ENCODE peak calls at places on chromosomes 2 and 18, in seven cellular contexts. N is cardiac muscle cell, M is aorta, Y is brain microvascular endothelial cell, Q is astrocyte, K is body of pancreas, V is tibial artery. F is an unnamed sample. For H3K27me3, the result is how much of the 10 kb centered on the place peaks cover.

GRCh38 chr18:2847341-2848144 is 737 bp downstream of the EMILIN2 start:
- DNase-seq in K (peak), Y (peak), V (peak), Q (no peak), M (peak), N (peak), F (no peak)

GRCh38 chr2:211931314-211931713 is 607.3 kb downstream of the ERBB4 start:
- DNase-seq in M (no peak), N (no peak), Q (no peak), Y (no peak), K (no peak), V (no peak), F (peak)

GRCh38 chr2:230268606-230269222 is 43.2 kb downstream of the SP140 start:
- DNase-seq in K (no peak), Q (peak), V (no peak), M (no peak), N (peak), Y (no peak), F (no peak)

GRCh38 chr2:105977212-105977611 is 216.9 kb downstream of the UXS1 start:
- DNase-seq in Q (peak), V (no peak), N (peak), K (no peak), Y (peak), M (no peak), F (peak)

GRCh38 chr18:75827781-75828274 is 400.3 kb upstream of the SMIM21 start:
- DNase-seq in N (no peak), Y (no peak), K (no peak), M (no peak), Q (no peak), V (no peak), F (no peak)

GRCh38 chr18:52465391-52465790 is 125.4 kb downstream of the DCC start:
- DNase-seq in M (no peak), Y (no peak), K (no peak), Q (no peak), N (no peak), V (no peak), F (no peak)

GRCh38 chr2:239152916-239153305 is 247.9 kb downstream of the HDAC4 start:
- DNase-seq in Y (no peak), M (peak), N (no peak), V (peak), Q (no peak), K (no peak), F (no peak)

GRCh38 chr2:101007415-101008345 is 5.6 kb downstream of the RPL31 start:
- DNase-seq in K (no peak), Y (no peak), N (no peak), Q (no peak), V (no peak), M (no peak), F (no peak)

GRCh38 chr2:128514555-128514955 is 195.9 kb upstream of the HS6ST1 start:
- DNase-seq in K (no peak), Q (no peak), M (no peak), Y (no peak), N (no peak), V (no peak), F (no peak)

GRCh38 chr2:110869472-110870446 is 137.4 kb downstream of the ACOXL start:
- DNase-seq in Y (peak), M (no peak), Q (peak), N (peak), K (no peak), V (no peak), F (peak)

GRCh38 chr2:232527905-232528470 is 2.0 kb downstream of the CHRND start:
- DNase-seq in N (no peak), Y (no peak), K (no peak), M (no peak), Q (no peak), V (no peak), F (no peak)

GRCh38 chr2:54629914-54630609 is 93.4 kb upstream of the EML6 start:
- DNase-seq in K (peak), Q (peak), M (peak), V (peak), Y (peak), N (peak), F (peak)

GRCh38 chr18:41700435-41700834 is 254.6 kb upstream of the PIK3C3 start:
- DNase-seq in Q (peak), Y (no peak), V (no peak), K (no peak), M (no peak), N (peak), F (no peak)

GRCh38 chr18:53715243-53715853 is 509.1 kb downstream of the MBD2 start:
- DNase-seq in M (no peak), Y (no peak), N (no peak), V (no peak), Q (no peak), K (no peak), F (no peak)

GRCh38 chr2:154455201-154455600 is 243.3 kb upstream of the KCNJ3 start:
- DNase-seq in V (no peak), K (no peak), Q (peak), Y (peak), N (peak), M (no peak), F (no peak)

GRCh38 chr2:23916727-23917458 is 10.0 kb downstream of the ATAD2B start:
- DNase-seq in N (no peak), M (no peak), Q (peak), Y (no peak), K (no peak), V (no peak), F (no peak)

GRCh38 chr18:75172299-75173124 is 36.4 kb downstream of the PTGR3 start:
- DNase-seq in Y (no peak), N (no peak), Q (no peak), V (no peak), K (no peak), M (no peak), F (no peak)

GRCh38 chr2:130864830-130865229 is 28.1 kb downstream of the ARHGEF4 start:
- DNase-seq in V (no peak), Y (peak), Q (peak), N (peak), M (no peak), K (peak), F (peak)

GRCh38 chr2:241776336-241777166 is at the start of gene GAL3ST2:
- DNase-seq in V (no peak), K (no peak), Y (no peak), Q (no peak), N (no peak), M (no peak), F (no peak)

GRCh38 chr2:122736279-122736678 is 980.8 kb downstream of the TSN start:
- DNase-seq in N (peak), V (no peak), Q (peak), Y (peak), K (no peak), M (no peak), F (peak)

GRCh38 chr2:29272311-29272710 is 157.1 kb downstream of the CLIP4 start:
- DNase-seq in K (no peak), N (no peak), M (no peak), Q (no peak), V (no peak), Y (no peak), F (no peak)

GRCh38 chr2:46364797-46365457 is 67.7 kb downstream of the EPAS1 start:
- DNase-seq in K (peak), Q (peak), N (peak), V (no peak), Y (peak), M (no peak), F (peak)

GRCh38 chr2:240463866-240464481 is 28.5 kb downstream of the GPC1 start:
- DNase-seq in M (peak), Y (no peak), Q (no peak), V (no peak), K (peak), N (no peak), F (no peak)

GRCh38 chr2:199602271-199602895 is 144.6 kb upstream of the SATB2 start:
- DNase-seq in M (no peak), N (peak), V (no peak), Q (no peak), Y (no peak), K (no peak), F (peak)

GRCh38 chr18:63365909-63366269 is 1.1 kb downstream of the KDSR start:
- DNase-seq in Y (no peak), Q (no peak), M (no peak), K (no peak), N (peak), V (no peak), F (no peak)

GRCh38 chr2:188512456-188512855 is 220.8 kb downstream of the GULP1 start:
- DNase-seq in K (no peak), M (no peak), N (peak), Q (peak), Y (no peak), V (no peak), F (peak)

GRCh38 chr18:32257073-32257780 is 67.4 kb downstream of the MEP1B start:
- DNase-seq in Q (no peak), K (no peak), N (no peak), Y (no peak), M (no peak), V (no peak), F (peak)

GRCh38 chr18:47283476-47283875 is 32.0 kb upstream of the SKOR2 start:
- DNase-seq in M (no peak), Q (peak), Y (peak), K (no peak), V (no peak), N (peak), F (peak)

GRCh38 chr2:10613263-10613662 is 76.5 kb downstream of the NOL10 start:
- DNase-seq in M (no peak), K (no peak), N (peak), V (no peak), Q (no peak), Y (no peak), F (no peak)

GRCh38 chr2:55431982-55432627 is 12.4 kb upstream of the CCDC88A start:
- DNase-seq in V (no peak), Q (peak), M (no peak), K (no peak), N (peak), Y (no peak), F (peak)

GRCh38 chr2:73426161-73426560 is 40.5 kb downstream of the ALMS1 start:
- DNase-seq in Q (no peak), M (no peak), Y (no peak), K (no peak), N (no peak), V (no peak), F (no peak)

GRCh38 chr2:2902551-2903216 is 474.9 kb downstream of the EIPR1 start:
- DNase-seq in Q (no peak), Y (no peak), V (no peak), M (no peak), N (no peak), K (no peak), F (no peak)

GRCh38 chr2:201953880-201954279 is 79.8 kb upstream of the FZD7 start:
- DNase-seq in Q (no peak), V (no peak), M (no peak), K (no peak), N (no peak), Y (no peak), F (no peak)

GRCh38 chr18:78779996-78780718 is 199.5 kb upstream of the SALL3 start:
- DNase-seq in M (no peak), N (no peak), K (no peak), V (no peak), Y (no peak), Q (no peak), F (no peak)

GRCh38 chr18:78782951-78783563 is 196.6 kb upstream of the SALL3 start:
- DNase-seq in M (no peak), Q (no peak), V (no peak), Y (no peak), K (no peak), N (no peak), F (no peak)

GRCh38 chr18:78778651-78779050 is 201.0 kb upstream of the SALL3 start:
- DNase-seq in V (no peak), Q (no peak), Y (no peak), K (no peak), N (no peak), M (no peak), F (no peak)

GRCh38 chr18:78781601-78781960 is 198.0 kb upstream of the SALL3 start:
- DNase-seq in M (no peak), Y (no peak), K (no peak), Q (no peak), N (no peak), V (no peak), F (no peak)

DNA sequence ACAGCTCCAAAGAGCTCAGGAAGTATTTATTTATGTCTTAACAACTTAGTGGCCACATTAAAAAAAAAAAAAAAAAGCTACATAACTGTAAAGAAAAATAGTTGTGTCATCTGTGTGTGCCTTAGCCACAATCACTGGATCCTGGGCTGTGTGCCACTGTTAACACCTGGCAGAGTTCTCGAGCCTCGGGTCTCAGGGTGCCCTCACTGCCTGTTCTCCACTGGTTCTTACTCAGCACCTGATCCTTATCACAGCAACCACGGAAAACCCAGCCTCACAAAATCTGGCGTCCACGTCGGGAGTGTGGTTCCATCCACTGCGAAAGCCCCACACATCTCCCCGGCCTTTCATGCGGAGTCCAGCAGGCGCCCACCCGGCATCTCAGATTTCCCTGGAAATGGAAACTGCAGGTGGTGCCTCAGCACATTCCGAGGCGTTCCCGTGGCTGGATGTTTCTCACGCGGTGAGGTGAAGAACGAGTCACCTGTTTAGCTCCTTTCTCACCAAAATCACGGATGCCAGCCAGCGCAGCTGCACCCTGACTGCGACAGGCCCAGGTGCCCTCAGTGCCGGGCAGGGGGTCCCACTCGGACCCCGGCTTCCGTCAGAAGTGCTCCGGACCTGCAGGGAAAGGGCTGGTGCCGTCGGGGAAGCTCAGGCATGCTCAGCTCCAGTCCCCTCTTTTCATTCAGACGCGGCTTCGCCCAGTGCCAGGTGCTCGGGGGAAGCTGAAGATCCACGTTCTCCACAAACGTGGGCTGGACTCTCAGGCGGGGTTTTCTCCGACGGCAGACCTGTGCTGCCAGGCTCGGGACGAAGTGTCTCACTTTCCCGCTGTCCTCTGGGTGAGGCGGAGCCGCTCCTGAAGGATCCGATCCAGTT is 198.7 kb upstream of the SALL3 start:
- DNase-seq in V (no peak), Y (no peak), N (no peak), K (peak), Q (no peak), M (no peak), F (no peak)
- H3K27me3 ChIP-seq in V (under half), Y (under half), N (under half), K (under half), Q (under half), M (under half), F (under half)

GRCh38 chr2:60884795-60885194 is 3.4 kb downstream of the REL start:
- DNase-seq in N (peak), M (no peak), V (no peak), Y (no peak), K (no peak), Q (peak), F (peak)
- H3K4me3 ChIP-seq in N (no peak), M (no peak), V (no peak), Y (no peak), K (no peak), Q (no peak), F (peak)

GRCh38 chr2:44772131-44772530 is 169.4 kb upstream of the SIX3 start:
- DNase-seq in M (no peak), V (no peak), N (no peak), Q (no peak), Y (no peak), K (no peak), F (no peak)
- H3K27me3 ChIP-seq in M (under half), V (under half), N (half or more), Q (under half), Y (under half), K (under half), F (under half)

GRCh38 chr2:235532307-235532706 is 38.5 kb downstream of the AGAP1 start:
- DNase-seq in N (no peak), Y (no peak), V (no peak), K (no peak), M (no peak), Q (no peak), F (no peak)
- H3K4me3 ChIP-seq in N (no peak), Y (no peak), V (no peak), K (no peak), M (no peak), Q (no peak), F (no peak)